ENCODE peak calls at places on chromosome 3, in five cellular contexts. T, F, A, L and K are unnamed samples.

GRCh38 chr3:11059090-11059798 is 66.7 kb downstream of the SLC6A1 start:
- DNase-seq in T (no peak), F (peak), A (no peak), L (peak), K (peak)

GRCh38 chr3:122101646-122102045 is 46.5 kb downstream of the CD86 start:
- DNase-seq in T (no peak), F (no peak), A (no peak), L (peak), K (peak)

GRCh38 chr3:40971191-40972168 is 227.8 kb upstream of the CTNNB1 start:
- DNase-seq in T (no peak), F (no peak), A (peak), L (no peak), K (no peak)

GRCh38 chr3:9198261-9198660 is 51.2 kb downstream of the SRGAP3 start:
- DNase-seq in T (no peak), F (no peak), A (no peak), L (no peak), K (no peak)

GRCh38 chr3:56862352-56863062 is 60.8 kb upstream of the ARHGEF3 start:
- DNase-seq in T (no peak), F (no peak), A (no peak), L (no peak), K (no peak)

GRCh38 chr3:194468086-194468485 is 18.7 kb downstream of the ATP13A3 start:
- DNase-seq in T (no peak), F (no peak), A (no peak), L (no peak), K (no peak)

GRCh38 chr3:172155880-172156279 is 116.5 kb downstream of the FNDC3B start:
- DNase-seq in T (no peak), F (no peak), A (no peak), L (no peak), K (no peak)

GRCh38 chr3:165643433-165643824 is 193.8 kb downstream of the BCHE start:
- DNase-seq in T (no peak), F (no peak), A (no peak), L (no peak), K (no peak)

GRCh38 chr3:111676177-111677021 is 81.3 kb upstream of the ZBED2 start:
- DNase-seq in T (no peak), F (no peak), A (no peak), L (no peak), K (no peak)

GRCh38 chr3:77161098-77161497 is 121.2 kb downstream of the ROBO2 start:
- DNase-seq in T (no peak), F (no peak), A (no peak), L (no peak), K (no peak)